ENCODE peak calls at places on chromosomes 5 and 9, in four cellular contexts. K is WTC11, T is SK-N-SH, R is GM12878. D is an unnamed sample.

GRCh38 chr9:108724669-108725068 is 131.1 kb downstream of the ACTL7B start:
- DNase-seq in K (no peak), T (no peak), R (no peak), D (no peak)

GRCh38 chr5:90161399-90161798 is 248.2 kb downstream of the CETN3 start:
- DNase-seq in K (peak; percentile 67), T (peak; percentile 20), R (no peak), D (peak; percentile 59)

GRCh38 chr9:132125944-132126720 is 35.7 kb upstream of the NTNG2 start:
- DNase-seq in K (no peak), T (no peak), R (no peak), D (no peak)

GRCh38 chr5:160399402-160400353 is at the start of gene FAM200C:
- DNase-seq in K (peak; percentile 90), T (peak; percentile 96), R (peak; percentile 59), D (peak; percentile 93)

GRCh38 chr9:134963546-134963945 is 45.8 kb upstream of the FCN1 start:
- DNase-seq in K (no peak), T (no peak), R (no peak), D (no peak)

GRCh38 chr5:146409081-146409671 is 38.0 kb upstream of the TCERG1 start:
- DNase-seq in K (no peak), T (no peak), R (no peak), D (no peak)

GRCh38 chr9:19409406-19410194 is 791 bp downstream of the ACER2 start:
- DNase-seq in K (peak; percentile 46), T (peak; percentile 63), R (no peak), D (peak; percentile 52)

GRCh38 chr5:63125862-63126261 is 547.2 kb downstream of the LRRC70 start:
- DNase-seq in K (no peak), T (no peak), R (no peak), D (no peak)

GRCh38 chr5:52943285-52943684 is 45.9 kb upstream of the ITGA2 start:
- DNase-seq in K (no peak), T (no peak), R (no peak), D (no peak)

GRCh38 chr5:38613992-38614836 is 57.8 kb upstream of the LIFR start:
- DNase-seq in K (no peak), T (no peak), R (no peak), D (no peak)

GRCh38 chr5:38613475-38613874 is 57.0 kb upstream of the LIFR start:
- DNase-seq in K (no peak), T (no peak), R (no peak), D (no peak)

GRCh38 chr5:38618154-38618553 is 61.7 kb upstream of the LIFR start:
- DNase-seq in K (no peak), T (no peak), R (no peak), D (no peak)

GRCh38 chr5:38615042-38615441 is 58.6 kb upstream of the LIFR start:
- DNase-seq in K (no peak), T (no peak), R (no peak), D (no peak)

DNA sequence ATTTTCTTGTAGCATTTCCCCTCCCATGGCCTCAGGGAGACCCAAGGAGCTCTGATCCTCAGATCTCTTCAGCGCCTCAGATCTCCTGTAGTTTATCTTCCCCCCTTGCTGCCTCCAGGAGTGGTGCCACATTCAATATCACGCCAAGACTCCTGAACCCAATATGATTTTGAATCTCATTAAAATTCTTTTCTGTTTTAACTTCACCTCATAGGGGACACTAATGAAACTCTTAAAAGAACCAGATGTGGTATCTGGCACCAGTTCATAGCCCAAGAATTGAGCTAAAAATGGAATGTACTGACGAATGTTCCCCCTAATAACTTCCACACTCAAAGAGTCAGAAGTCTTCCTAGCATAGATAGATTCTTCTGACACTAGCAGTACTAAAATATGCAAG is 59.6 kb upstream of the LIFR start:
- DNase-seq in K (no peak), T (no peak), R (no peak), D (no peak)
- TF ChIP-seq USF1 in K (no peak), T (no peak), R (no peak), D (no peak)

GRCh38 chr9:80881946-80882345 is 807.4 kb downstream of the TLE1 start:
- DNase-seq in K (peak; percentile 24), T (peak; percentile 19), R (no peak), D (no peak)
- TF ChIP-seq USF1 in K (no peak), T (no peak), R (no peak), D (no peak)

GRCh38 chr9:83583151-83584014 is 39.6 kb upstream of the IDNK start:
- DNase-seq in K (peak; percentile 76), T (peak; percentile 64), R (no peak), D (peak; percentile 41)

GRCh38 chr9:83584995-83585394 is 37.9 kb upstream of the IDNK start:
- DNase-seq in K (peak; percentile 15), T (no peak), R (no peak), D (no peak)

GRCh38 chr9:83582026-83582425 is 40.9 kb upstream of the IDNK start:
- DNase-seq in K (no peak), T (no peak), R (no peak), D (no peak)
- TF ChIP-seq USF1 in K (no peak), T (no peak), R (no peak), D (no peak)

DNA sequence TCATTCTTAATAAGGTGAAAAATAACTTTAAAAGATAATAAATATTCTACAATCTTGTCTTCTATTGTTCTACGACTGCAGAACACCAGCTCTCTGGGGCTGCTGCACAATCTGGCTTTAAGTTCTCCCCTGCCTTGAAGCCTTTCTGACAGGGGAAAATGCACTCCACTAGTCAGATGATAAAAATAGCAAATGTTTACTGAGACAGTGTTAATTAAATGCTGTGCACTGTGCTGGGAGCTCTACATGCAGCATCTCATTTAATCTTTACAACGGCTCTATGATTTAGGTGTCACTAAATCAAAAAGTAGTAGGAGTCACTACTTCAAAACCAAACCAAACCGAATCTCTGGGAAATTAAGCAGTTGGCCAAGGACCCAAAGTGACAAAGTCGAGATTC is 132.7 kb downstream of the SLIT3 start:
- DNase-seq in K (no peak), T (no peak), R (no peak), D (no peak)
- TF ChIP-seq USF1 in K (no peak), T (no peak), R (no peak), D (no peak)

DNA sequence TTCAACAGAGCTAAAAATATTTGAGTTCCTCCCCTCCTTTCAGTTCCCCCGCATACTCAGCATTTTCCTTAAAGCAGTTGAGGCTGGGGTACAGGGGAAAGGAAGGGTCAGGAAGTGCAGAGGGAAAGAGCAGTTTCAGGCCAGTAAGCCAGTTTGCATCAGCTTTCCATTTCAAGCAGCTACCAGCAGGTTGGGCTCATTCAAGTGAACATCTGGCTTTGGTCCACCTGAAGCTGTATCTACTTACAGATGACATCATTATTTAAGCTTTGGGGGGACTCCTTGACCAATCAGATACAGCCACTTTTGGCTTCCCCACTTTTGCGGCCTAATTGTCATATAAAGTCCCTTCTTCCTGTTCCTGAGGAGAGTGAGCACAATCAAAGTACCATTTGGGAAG is 8.1 kb upstream of the ACO1 start:
- DNase-seq in K (no peak), T (no peak), R (no peak), D (no peak)
- TF ChIP-seq USF1 in K (no peak), T (no peak), R (no peak), D (no peak)

GRCh38 chr5:173781826-173782670 is 106.1 kb upstream of the CPEB4 start:
- DNase-seq in K (no peak), T (peak; percentile 54), R (peak; percentile 32), D (peak; percentile 86)
- TF ChIP-seq USF1 in K (no peak), T (no peak), R (no peak), D (no peak)

D was measured in K562.